ENCODE peak calls at places on chromosomes 3 and 15, in six cellular contexts. I, P, M, Q, U and D are unnamed samples.

GRCh38 chr15:63374686-63375520 is 6.7 kb downstream of the CA12 start:
- DNase-seq in Q (no peak), M (no peak), U (no peak), P (peak), I (peak), D (no peak)

GRCh38 chr3:11155341-11156025 is 1.2 kb downstream of the HRH1 start:
- DNase-seq in M (peak), U (no peak), Q (peak), I (peak), P (peak), D (peak)

GRCh38 chr15:78368671-78369070 is 28.5 kb downstream of the CRABP1 start:
- DNase-seq in I (no peak), P (no peak), Q (no peak), M (no peak), U (no peak), D (no peak)

GRCh38 chr15:63843901-63844317 is 10.2 kb upstream of the HERC1 start:
- DNase-seq in Q (peak), I (no peak), P (no peak), U (no peak), M (no peak), D (no peak)

GRCh38 chr15:78453447-78453846 is 15.4 kb downstream of the IREB2 start:
- DNase-seq in I (no peak), U (no peak), M (no peak), Q (no peak), P (no peak), D (no peak)

GRCh38 chr3:139774570-139775302 is 97.0 kb upstream of the NMNAT3 start:
- DNase-seq in P (no peak), Q (no peak), U (no peak), M (no peak), I (no peak), D (no peak)

GRCh38 chr3:157384526-157384925 is 52.1 kb upstream of the PTX3 start:
- DNase-seq in U (no peak), P (no peak), I (no peak), M (no peak), Q (no peak), D (no peak)

GRCh38 chr3:128804017-128804816 is 75.2 kb upstream of the ACAD9 start:
- DNase-seq in Q (no peak), M (no peak), I (no peak), U (no peak), P (no peak), D (no peak)

GRCh38 chr15:57881361-57881760 is 174.8 kb downstream of the POLR2M start:
- DNase-seq in I (no peak), Q (no peak), U (no peak), P (no peak), M (no peak), D (no peak)

GRCh38 chr3:123758081-123758564 is 126.0 kb downstream of the MYLK start:
- DNase-seq in U (no peak), I (no peak), M (no peak), Q (no peak), P (no peak), D (no peak)

GRCh38 chr3:55686720-55687254 is 199.7 kb upstream of the WNT5A start:
- DNase-seq in U (no peak), Q (no peak), P (peak), I (no peak), M (no peak), D (no peak)

GRCh38 chr3:12663311-12663935 is 494 bp downstream of the RAF1 start:
- DNase-seq in U (no peak), P (peak), I (peak), Q (peak), M (peak), D (peak)

GRCh38 chr3:7640787-7641186 is 779.9 kb downstream of the GRM7 start:
- DNase-seq in U (no peak), M (no peak), Q (no peak), P (no peak), I (no peak), D (no peak)

GRCh38 chr3:114154321-114154821 is 24.5 kb downstream of the DRD3 start:
- DNase-seq in M (no peak), P (no peak), I (no peak), U (no peak), Q (no peak), D (no peak)

GRCh38 chr15:55530861-55531313 is 22.9 kb upstream of the DNAAF4 start:
- DNase-seq in M (no peak), I (no peak), P (no peak), U (no peak), Q (no peak), D (no peak)

GRCh38 chr3:71109977-71110285 is 473.6 kb downstream of the FOXP1 start:
- DNase-seq in I (no peak), U (no peak), M (no peak), Q (no peak), P (no peak), D (no peak)

GRCh38 chr15:100694381-100695012 is 92.1 kb downstream of the ASB7 start:
- DNase-seq in I (no peak), P (peak), Q (no peak), U (no peak), M (no peak), D (peak)

GRCh38 chr3:109265300-109265699 is 51.0 kb downstream of the DPPA2 start:
- DNase-seq in P (no peak), M (no peak), U (no peak), Q (no peak), I (no peak), D (no peak)

GRCh38 chr15:62649793-62650420 is 392.6 kb upstream of the TPM1 start:
- DNase-seq in U (no peak), M (no peak), I (no peak), P (peak), Q (no peak), D (peak)

GRCh38 chr15:29364429-29365078 is 94.9 kb upstream of the NSMCE3 start:
- DNase-seq in Q (peak), P (no peak), U (no peak), I (no peak), M (no peak), D (no peak)
- TF ChIP-seq CTCF in Q (peak), P (no peak), U (no peak), I (no peak), M (peak), D (peak)

GRCh38 chr3:152328841-152329240 is 60.1 kb downstream of the MBNL1 start:
- DNase-seq in Q (peak), M (no peak), P (no peak), U (no peak), I (no peak), D (no peak)

GRCh38 chr3:152330565-152330964 is 61.8 kb downstream of the MBNL1 start:
- DNase-seq in P (no peak), M (no peak), I (no peak), U (no peak), Q (no peak), D (no peak)

GRCh38 chr3:152331975-152332374 is 63.2 kb downstream of the MBNL1 start:
- DNase-seq in I (no peak), U (no peak), M (no peak), Q (no peak), P (no peak), D (no peak)

GRCh38 chr3:152333928-152334327 is 65.2 kb downstream of the MBNL1 start:
- DNase-seq in I (no peak), U (no peak), M (no peak), P (no peak), Q (no peak), D (no peak)

DNA sequence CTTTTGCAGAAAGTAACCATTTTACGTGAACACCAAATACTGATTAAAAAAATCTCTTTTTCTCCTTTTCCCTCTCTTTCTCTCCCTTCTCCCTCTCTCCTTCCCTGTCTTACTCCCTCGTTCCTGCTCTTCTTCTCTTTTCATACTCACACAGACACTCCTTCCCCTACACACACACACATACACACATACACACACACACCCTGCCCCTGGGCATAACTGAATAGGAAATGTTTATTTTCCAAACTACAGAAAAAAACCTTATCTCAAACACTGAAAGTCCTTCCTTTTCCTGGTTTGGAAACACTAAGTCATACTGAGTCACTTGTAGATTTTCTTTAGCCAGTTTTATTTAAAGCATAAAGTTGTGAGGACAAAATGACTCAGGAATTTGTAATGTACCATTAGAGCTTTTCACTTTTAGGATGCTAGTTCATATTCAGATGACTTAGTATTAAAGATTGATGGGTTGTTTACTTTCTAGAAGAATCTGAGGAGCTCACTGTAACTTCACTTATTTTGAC is 62.4 kb downstream of the MBNL1 start:
- DNase-seq in Q (peak), P (no peak), U (no peak), M (no peak), I (no peak), D (no peak)
- TF ChIP-seq EP300 in Q (peak), P (no peak), U (peak), M (no peak), I (no peak), D (no peak)

GRCh38 chr15:67508367-67508766 is 12.6 kb upstream of the C15orf61 start:
- DNase-seq in P (no peak), Q (no peak), U (no peak), M (no peak), I (no peak), D (no peak)

GRCh38 chr15:67512140-67512539 is 8.8 kb upstream of the C15orf61 start:
- DNase-seq in Q (no peak), U (no peak), I (no peak), M (no peak), P (no peak), D (no peak)

GRCh38 chr15:67511606-67512005 is 9.3 kb upstream of the C15orf61 start:
- DNase-seq in Q (no peak), I (no peak), M (no peak), P (no peak), U (no peak), D (no peak)

GRCh38 chr15:67509918-67510317 is 11.0 kb upstream of the C15orf61 start:
- DNase-seq in U (no peak), P (no peak), Q (no peak), M (no peak), I (no peak), D (no peak)

GRCh38 chr15:67510597-67511225 is 10.2 kb upstream of the C15orf61 start:
- DNase-seq in M (no peak), I (no peak), P (no peak), Q (no peak), U (no peak), D (no peak)
- TF ChIP-seq CTCF in M (no peak), I (no peak), P (no peak), Q (no peak), U (no peak), D (no peak)

DNA sequence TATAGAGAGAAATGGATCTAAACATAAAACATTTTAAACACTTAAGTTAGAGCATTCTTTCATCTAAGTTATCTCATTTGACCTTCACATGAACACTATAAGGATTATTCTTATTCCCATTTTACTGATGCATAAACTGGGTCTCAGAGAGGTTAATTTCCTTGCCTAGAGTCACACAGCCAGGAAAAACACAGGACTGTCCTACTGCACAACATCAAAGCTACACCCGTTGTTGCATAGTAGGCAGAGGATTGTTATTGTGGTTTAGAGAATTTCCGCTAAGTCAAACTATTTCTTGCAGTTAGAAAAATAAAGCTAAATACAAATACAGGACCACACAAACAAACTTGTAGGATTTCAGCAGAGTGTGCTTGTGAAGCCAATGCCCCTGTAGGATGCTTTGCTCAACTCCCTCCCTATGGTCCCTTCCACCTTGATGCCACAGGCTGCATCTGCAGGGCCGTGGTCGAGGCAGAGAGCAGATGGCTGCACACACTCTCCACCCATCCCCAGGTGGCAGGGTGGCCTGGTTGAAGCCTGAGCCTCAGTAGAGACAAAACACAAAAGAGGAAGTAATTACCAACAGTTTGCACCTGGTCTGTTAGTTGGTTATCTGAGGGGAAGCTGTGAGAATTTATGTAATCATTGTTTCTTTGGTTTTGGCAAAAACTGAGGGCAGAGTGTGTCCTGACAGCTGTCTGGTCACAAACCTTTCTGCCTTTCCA is 41.1 kb upstream of the SKOR1 start:
- DNase-seq in U (no peak), P (no peak), Q (no peak), I (no peak), M (peak), D (no peak)
- TF ChIP-seq EP300 in U (no peak), P (no peak), Q (no peak), I (no peak), M (no peak), D (no peak)

GRCh38 chr3:169218314-169218983 is 445.1 kb downstream of the MECOM start:
- DNase-seq in I (no peak), U (no peak), Q (no peak), M (peak), P (peak), D (no peak)
- TF ChIP-seq CTCF in I (peak), U (peak), Q (no peak), M (peak), P (peak), D (no peak)